ENCODE peak calls at places on chromosomes 6 and 20, in five cellular contexts. R is left ventricle myocardium inferior, Y is upper lobe of left lung, L is colonic mucosa, T is fibroblast of pulmonary artery. I is an unnamed sample.

GRCh38 chr6:43707269-43707668 is 19.7 kb upstream of the MRPS18A start:
- DNase-seq in R (no peak), Y (no peak), L (no peak), T (no peak), I (no peak)

GRCh38 chr6:24720131-24720603 is 1.2 kb upstream of the C6orf62 start:
- DNase-seq in R (peak), Y (peak), L (peak), T (peak), I (no peak)

GRCh38 chr6:116531675-116532570 is 13.6 kb downstream of the TRAPPC3L start:
- DNase-seq in R (peak), Y (peak), L (peak), T (peak), I (no peak)

GRCh38 chr20:40336034-40336433 is 353.0 kb downstream of the MAFB start:
- DNase-seq in R (no peak), Y (no peak), L (no peak), T (no peak), I (no peak)

GRCh38 chr6:32186496-32186840 is 2.4 kb upstream of the AGER start:
- DNase-seq in R (no peak), Y (no peak), L (no peak), T (no peak), I (no peak)

GRCh38 chr6:135901776-135902524 is 50.4 kb downstream of the PDE7B start:
- DNase-seq in R (peak), Y (no peak), L (no peak), T (peak), I (peak)

GRCh38 chr6:42138630-42139619 is 3.5 kb downstream of the C6orf132 start:
- DNase-seq in R (no peak), Y (no peak), L (peak), T (no peak), I (no peak)

GRCh38 chr6:168087436-168088160 is 8.6 kb upstream of the FRMD1 start:
- DNase-seq in R (no peak), Y (no peak), L (no peak), T (no peak), I (no peak)

GRCh38 chr6:20038805-20039204 is 173.5 kb downstream of the MBOAT1 start:
- DNase-seq in R (no peak), Y (no peak), L (no peak), T (no peak), I (no peak)

GRCh38 chr20:58585753-58586540 is 65.1 kb upstream of the STX16 start:
- DNase-seq in R (no peak), Y (no peak), L (no peak), T (no peak), I (no peak)

GRCh38 chr20:63377256-63378114 is 16.3 kb upstream of the CHRNA4 start:
- DNase-seq in R (no peak), Y (no peak), L (no peak), T (no peak), I (no peak)

GRCh38 chr6:146361367-146361924 is 182.2 kb upstream of the RAB32 start:
- DNase-seq in R (peak), Y (no peak), L (no peak), T (peak), I (peak)

GRCh38 chr6:147257760-147258159 is 53.5 kb downstream of the STXBP5 start:
- DNase-seq in R (no peak), Y (no peak), L (no peak), T (no peak), I (no peak)

GRCh38 chr6:3776881-3777507 is 25.5 kb upstream of the PXDC1 start:
- DNase-seq in R (no peak), Y (no peak), L (no peak), T (no peak), I (no peak)

GRCh38 chr6:89566011-89566775 is 72.4 kb downstream of the LYRM2 start:
- DNase-seq in R (no peak), Y (no peak), L (no peak), T (no peak), I (no peak)

GRCh38 chr20:2757001-2757400 is 43.4 kb downstream of the CPXM1 start:
- DNase-seq in R (no peak), Y (no peak), L (no peak), T (no peak), I (no peak)

GRCh38 chr6:91653324-91653723 is 1066.5 kb upstream of the MAP3K7 start:
- DNase-seq in R (no peak), Y (no peak), L (no peak), T (no peak), I (no peak)

GRCh38 chr6:152300517-152300916 is 336.6 kb downstream of the SYNE1 start:
- DNase-seq in R (no peak), Y (no peak), L (no peak), T (no peak), I (no peak)
- H3K4me3 ChIP-seq in R (peak), Y (peak), L (no peak), T (peak), I (no peak)

DNA sequence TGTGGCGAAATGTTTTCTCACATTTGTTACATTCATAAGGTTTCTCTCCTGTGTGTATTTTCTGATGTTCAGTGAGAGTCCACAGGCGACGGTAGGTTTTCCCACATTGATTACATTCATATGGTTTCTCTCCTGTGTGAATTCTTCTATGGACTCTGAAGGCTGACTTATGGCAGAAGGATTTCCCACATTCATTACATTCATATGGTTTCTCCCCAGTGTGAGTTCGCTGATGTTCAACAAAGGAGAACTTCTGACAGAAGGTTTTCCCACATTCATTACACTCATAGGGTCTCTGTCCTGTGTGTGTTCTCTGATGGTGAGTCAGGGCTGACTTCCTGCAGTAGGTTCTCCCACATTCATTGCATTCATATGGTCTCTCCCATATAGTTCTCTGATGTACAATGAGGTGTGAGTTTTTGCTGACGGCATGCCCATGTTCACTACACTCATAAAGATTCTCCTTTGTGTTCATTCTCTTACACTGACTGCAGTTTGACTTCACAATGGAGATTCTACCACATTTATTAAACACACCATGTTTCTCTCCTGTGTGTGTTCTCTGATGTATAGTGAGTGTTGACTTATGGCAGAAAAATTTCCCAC is 11.9 kb downstream of the ZNF334 start:
- DNase-seq in R (no peak), Y (no peak), L (no peak), T (no peak), I (no peak)
- H3K4me3 ChIP-seq in R (no peak), Y (no peak), L (no peak), T (no peak), I (no peak)

DNA sequence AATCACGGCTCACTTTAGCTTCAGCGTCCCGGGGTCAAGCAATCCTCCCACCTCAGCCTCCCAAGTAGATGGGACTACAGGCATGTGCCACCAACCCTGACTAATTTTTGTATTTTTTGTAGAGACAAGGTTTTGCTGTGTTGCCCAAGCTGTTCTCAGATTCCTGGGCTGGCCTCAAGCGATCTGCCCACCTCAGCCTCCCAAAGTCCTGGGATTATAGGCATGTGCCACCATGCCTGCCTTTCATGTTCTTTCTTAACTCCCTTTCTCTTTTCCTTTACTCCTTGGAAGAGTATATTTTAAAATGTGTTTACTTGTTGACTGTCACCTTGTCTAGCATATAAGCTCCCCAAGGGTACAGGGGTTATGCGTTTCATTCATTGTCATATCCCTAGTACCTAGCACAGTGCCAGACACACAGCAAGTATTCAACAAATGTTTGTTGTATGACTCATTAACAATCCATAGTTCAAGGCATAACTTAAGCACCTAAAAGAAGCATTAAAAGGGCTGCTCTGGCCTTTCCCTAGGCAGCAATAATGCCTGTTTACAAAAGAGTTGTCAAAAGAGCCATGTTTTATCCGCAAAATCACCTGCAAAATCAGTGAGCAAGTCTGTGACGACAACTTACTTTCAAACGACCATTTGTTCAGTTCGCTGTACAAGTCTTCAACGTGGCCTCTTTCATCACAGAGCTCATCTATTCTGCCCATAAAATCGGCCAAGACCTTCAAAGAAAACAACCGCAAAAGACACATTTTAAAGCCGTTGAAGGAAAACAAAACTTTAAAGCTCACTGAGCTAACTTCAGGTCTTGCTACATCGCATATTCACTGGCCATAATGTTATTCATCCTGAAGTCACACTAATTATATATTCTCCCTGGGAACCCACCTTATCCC is 4.6 kb downstream of the CYP24A1 start:
- DNase-seq in R (no peak), Y (no peak), L (no peak), T (no peak), I (no peak)
- H3K4me3 ChIP-seq in R (no peak), Y (no peak), L (no peak), T (no peak), I (no peak)

GRCh38 chr20:32108814-32109391 is 611 bp upstream of the TM9SF4 start:
- DNase-seq in R (no peak), Y (no peak), L (no peak), T (no peak), I (no peak)
- H3K4me3 ChIP-seq in R (peak), Y (peak), L (peak), T (peak), I (no peak)

DNA sequence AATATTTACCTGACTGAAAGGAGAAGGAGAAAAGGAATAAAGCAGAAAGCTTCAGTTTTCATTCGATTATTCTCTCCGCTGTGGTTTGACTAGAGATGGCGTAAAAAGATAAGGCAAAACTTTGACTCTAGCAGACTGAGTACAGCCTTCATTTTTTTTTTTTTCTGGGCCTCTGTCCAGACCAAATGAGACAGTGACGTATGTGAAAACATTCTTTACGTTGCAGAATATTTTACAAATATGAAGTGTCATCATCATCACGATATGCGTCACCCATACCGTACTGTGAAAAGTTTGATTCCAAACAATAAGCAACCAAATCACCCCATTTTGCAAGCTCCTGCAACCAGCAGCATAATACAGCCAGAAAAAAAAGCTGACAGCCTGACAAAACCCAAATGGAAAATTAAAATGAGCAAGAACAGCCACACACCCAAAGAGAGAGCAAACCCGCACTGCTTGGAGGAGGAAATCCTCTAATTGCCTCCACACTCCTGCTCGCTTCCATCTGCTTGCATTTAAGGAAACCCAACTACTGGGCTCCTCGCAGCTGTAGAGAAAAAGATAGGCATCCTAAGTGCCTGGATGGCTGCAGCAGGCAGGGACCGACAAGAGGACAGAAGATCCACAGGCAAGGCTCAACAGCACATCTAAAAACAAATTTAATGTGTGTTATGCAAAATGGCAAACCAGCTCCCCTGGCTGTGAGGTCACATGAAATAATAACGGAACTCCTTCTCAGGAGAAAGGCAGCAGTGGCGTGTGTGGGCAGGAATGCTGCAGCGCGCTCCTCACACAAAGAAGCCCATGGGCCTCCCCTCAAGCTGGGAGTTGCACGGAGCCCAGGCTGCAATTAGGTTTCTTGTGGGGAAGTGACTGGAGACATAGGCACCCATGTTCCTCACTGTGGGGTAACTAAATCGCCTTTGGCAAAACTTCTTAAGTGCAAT is 113.1 kb downstream of the FYN start:
- DNase-seq in R (no peak), Y (no peak), L (no peak), T (peak), I (peak)
- H3K4me3 ChIP-seq in R (no peak), Y (peak), L (peak), T (no peak), I (peak)

DNA sequence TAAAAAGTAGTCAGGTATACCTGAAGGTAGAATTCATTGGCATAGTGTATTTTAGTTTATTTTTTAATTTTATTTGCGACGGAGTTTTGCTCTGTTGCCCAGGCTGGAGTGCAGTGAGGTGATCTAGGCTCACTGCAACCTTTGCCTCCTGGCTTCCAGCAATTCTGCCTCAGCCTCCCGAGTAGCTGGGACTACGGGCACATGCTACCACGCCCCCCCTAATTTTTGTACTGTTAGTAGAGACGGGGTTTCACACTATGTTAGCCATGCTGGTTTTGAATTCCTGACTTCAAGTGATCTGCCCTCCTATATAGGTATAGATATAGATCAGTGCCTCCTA is 102.8 kb upstream of the PRSS16 start:
- DNase-seq in R (no peak), Y (no peak), L (no peak), T (no peak), I (no peak)
- H3K4me3 ChIP-seq in R (peak), Y (peak), L (no peak), T (peak), I (peak)